ENCODE peak calls at places on chromosome 21, in four cellular contexts. One of them, this sample, is unnamed.

GRCh38 chr21:38212716-38213115 is 44.1 kb upstream of the KCNJ15 start:
- DNase-seq in Kasumi-1: no peak
- DNase-seq in AG09309: no peak
- DNase-seq in GM12892: no peak
- DNase-seq in this sample: no peak

GRCh38 chr21:33434770-33435360 is 31.7 kb downstream of the IFNGR2 start:
- DNase-seq in Kasumi-1: peak; percentile 87
- DNase-seq in AG09309: peak; percentile 83
- DNase-seq in GM12892: peak; percentile 71
- DNase-seq in this sample: peak; percentile 58

GRCh38 chr21:35904995-35905972 is 155.0 kb downstream of the SETD4 start:
- DNase-seq in Kasumi-1: no peak
- DNase-seq in AG09309: no peak
- DNase-seq in GM12892: no peak
- DNase-seq in this sample: no peak

GRCh38 chr21:18030248-18030647 is 211.1 kb upstream of the C21orf91 start:
- DNase-seq in Kasumi-1: no peak
- DNase-seq in AG09309: no peak
- DNase-seq in GM12892: no peak
- DNase-seq in this sample: no peak

GRCh38 chr21:42317826-42318746 is 2.9 kb upstream of the TFF3 start:
- DNase-seq in Kasumi-1: no peak
- DNase-seq in AG09309: no peak
- DNase-seq in GM12892: no peak
- DNase-seq in this sample: no peak

GRCh38 chr21:42079939-42080787 is 9.0 kb downstream of the UMODL1 start:
- DNase-seq in Kasumi-1: peak; percentile 5
- DNase-seq in AG09309: no peak
- DNase-seq in GM12892: no peak
- DNase-seq in this sample: no peak

GRCh38 chr21:38813554-38813953 is 7.8 kb downstream of the ETS2 start:
- DNase-seq in Kasumi-1: no peak
- DNase-seq in AG09309: no peak
- DNase-seq in GM12892: no peak
- DNase-seq in this sample: no peak

GRCh38 chr21:32705901-32706300 is 21.9 kb downstream of the SYNJ1 start:
- DNase-seq in Kasumi-1: no peak
- DNase-seq in AG09309: no peak
- DNase-seq in GM12892: no peak
- DNase-seq in this sample: no peak

GRCh38 chr21:17050646-17051045 is 462.2 kb upstream of the CXADR start:
- DNase-seq in Kasumi-1: no peak
- DNase-seq in AG09309: no peak
- DNase-seq in GM12892: no peak
- DNase-seq in this sample: no peak

GRCh38 chr21:35232545-35233176 is 183.6 kb upstream of the RUNX1 start:
- DNase-seq in Kasumi-1: no peak
- DNase-seq in AG09309: no peak
- DNase-seq in GM12892: no peak
- DNase-seq in this sample: no peak

GRCh38 chr21:46604975-46605758 is at the start of gene S100B:
- DNase-seq in Kasumi-1: peak; percentile 23
- DNase-seq in AG09309: no peak
- DNase-seq in GM12892: no peak
- DNase-seq in this sample: peak; percentile 97

GRCh38 chr21:43911015-43911934 is 46.3 kb downstream of the AGPAT3 start:
- DNase-seq in Kasumi-1: no peak
- DNase-seq in AG09309: no peak
- DNase-seq in GM12892: no peak
- DNase-seq in this sample: no peak

GRCh38 chr21:34651032-34651431 is 17.8 kb upstream of the CLIC6 start:
- DNase-seq in Kasumi-1: no peak
- DNase-seq in AG09309: no peak
- DNase-seq in GM12892: no peak
- DNase-seq in this sample: no peak

GRCh38 chr21:38234395-38235142 is 22.2 kb upstream of the KCNJ15 start:
- DNase-seq in Kasumi-1: no peak
- DNase-seq in AG09309: no peak
- DNase-seq in GM12892: no peak
- DNase-seq in this sample: no peak